ENCODE peak calls at places on chromosomes 7 and 10, in five cellular contexts. Q, H, J, G and P are unnamed samples.

GRCh38 chr10:70847666-70848360 is 32.1 kb downstream of the SGPL1 start:
- DNase-seq in Q (no peak), H (no peak), J (no peak), G (no peak), P (no peak)

GRCh38 chr7:137846588-137847417 is at the start of gene DGKI:
- DNase-seq in Q (no peak), H (no peak), J (no peak), G (no peak), P (peak; percentile 77)

GRCh38 chr7:97407106-97407505 is 289.6 kb downstream of the SDHAF3 start:
- DNase-seq in Q (no peak), H (no peak), J (no peak), G (no peak), P (no peak)

GRCh38 chr7:15049157-15049556 is 146.6 kb upstream of the DGKB start:
- DNase-seq in Q (no peak), H (no peak), J (no peak), G (no peak), P (no peak)

GRCh38 chr10:71608863-71609768 is 110.5 kb downstream of the C10orf105 start:
- DNase-seq in Q (peak; percentile 71), H (peak; percentile 92), J (no peak), G (peak; percentile 54), P (peak; percentile 96)

GRCh38 chr7:98760201-98760651 is 109.6 kb downstream of the TMEM130 start:
- DNase-seq in Q (no peak), H (no peak), J (no peak), G (no peak), P (no peak)

GRCh38 chr7:120337308-120337907 is 64.4 kb downstream of the KCND2 start:
- DNase-seq in Q (peak; percentile 21), H (peak; percentile 7), J (no peak), G (peak; percentile 5), P (peak; percentile 70)

GRCh38 chr10:34505338-34505737 is 309.8 kb downstream of the PARD3 start:
- DNase-seq in Q (peak; percentile 46), H (no peak), J (no peak), G (no peak), P (no peak)

GRCh38 chr7:147485660-147486210 is 1104.8 kb upstream of the C7orf33 start:
- DNase-seq in Q (no peak), H (no peak), J (no peak), G (no peak), P (no peak)

GRCh38 chr7:133723044-133723443 is 404.1 kb upstream of the LRGUK start:
- DNase-seq in Q (no peak), H (no peak), J (no peak), G (no peak), P (no peak)

GRCh38 chr10:569961-570630 is 119.4 kb downstream of the DIP2C start:
- DNase-seq in Q (no peak), H (no peak), J (no peak), G (no peak), P (no peak)
- TF ChIP-seq JUNB in Q (no peak), H (no peak), J (no peak), G (no peak), P (no peak)

GRCh38 chr10:92903633-92904032 is 55.3 kb downstream of the EXOC6 start:
- DNase-seq in Q (no peak), H (no peak), J (no peak), G (peak; percentile 61), P (no peak)
- TF ChIP-seq JUNB in Q (no peak), H (no peak), J (no peak), G (no peak), P (no peak)

DNA sequence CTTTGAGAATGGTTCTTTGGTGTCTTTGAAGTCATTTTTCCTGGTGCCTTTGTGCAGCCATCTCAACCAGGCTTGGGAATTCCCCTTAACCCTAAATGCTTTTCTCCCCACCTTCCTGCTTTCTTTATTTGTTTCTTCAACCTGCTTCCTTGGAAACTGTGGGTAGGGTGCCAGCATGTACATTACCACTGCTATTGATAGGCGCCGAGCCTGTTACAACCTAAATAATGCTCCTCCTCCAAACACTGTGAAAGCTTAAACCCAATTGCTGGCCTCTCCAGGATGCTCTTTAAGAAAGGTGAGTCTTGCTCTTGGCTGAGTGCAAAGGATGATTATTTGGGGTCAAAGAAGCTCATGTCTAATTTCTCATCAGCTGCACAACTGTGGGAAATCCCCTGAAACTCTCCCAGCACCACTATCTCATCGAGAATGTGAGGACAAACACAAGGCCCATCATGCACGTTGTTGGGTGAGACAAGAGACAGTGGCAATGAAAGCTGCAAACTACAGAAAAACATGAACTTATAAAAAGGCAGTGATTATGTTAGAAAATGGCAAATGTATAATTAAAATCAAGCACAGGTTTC is 285.5 kb upstream of the IGFBP3 start:
- DNase-seq in Q (no peak), H (no peak), J (peak; percentile 42), G (no peak), P (no peak)
- TF ChIP-seq JUNB in Q (no peak), H (no peak), J (no peak), G (no peak), P (no peak)

GRCh38 chr10:50605280-50606270 is 18.2 kb downstream of the SGMS1 start:
- DNase-seq in Q (peak; percentile 71), H (peak; percentile 69), J (no peak), G (peak; percentile 75), P (no peak)
- TF ChIP-seq JUNB in Q (no peak), H (no peak), J (no peak), G (no peak), P (no peak)

GRCh38 chr10:104301907-104302690 is 33.1 kb downstream of the GSTO2 start:
- DNase-seq in Q (no peak), H (no peak), J (no peak), G (no peak), P (no peak)
- TF ChIP-seq JUNB in Q (no peak), H (no peak), J (no peak), G (no peak), P (no peak)

DNA sequence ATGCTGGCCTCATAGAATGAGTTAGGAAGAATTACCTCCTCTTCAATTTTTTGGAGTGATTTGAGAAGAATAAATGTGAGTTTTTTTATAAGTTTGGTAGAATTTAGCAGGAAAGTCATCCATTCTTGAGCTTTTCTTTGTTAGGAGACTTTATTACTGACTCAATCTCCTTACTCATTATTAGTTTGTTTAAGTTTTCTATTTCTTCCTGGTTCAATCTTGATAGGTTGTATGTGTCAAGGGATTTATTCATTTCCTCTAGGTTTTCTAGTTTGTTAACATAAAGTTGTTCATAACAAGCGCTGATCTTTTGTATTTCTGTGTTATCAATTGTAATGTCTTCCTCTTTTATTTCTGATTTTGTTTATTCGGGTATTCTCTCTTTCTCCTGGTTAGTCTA is 47.4 kb downstream of the BICC1 start:
- DNase-seq in Q (no peak), H (no peak), J (no peak), G (no peak), P (no peak)
- TF ChIP-seq JUNB in Q (no peak), H (no peak), J (no peak), G (no peak), P (no peak)